ENCODE peak calls at places on chromosomes 5 and 9, in four cellular contexts. One of them, this sample, is unnamed.

GRCh38 chr9:24614070-24614469 is 68.4 kb upstream of the IZUMO3 start:
- DNase-seq in endothelial cell of umbilical vein: no peak
- DNase-seq in A549: no peak
- DNase-seq in HepG2: no peak
- DNase-seq in this sample: no peak

GRCh38 chr5:180873628-180874520 is 12.8 kb upstream of the ZFP62 start:
- DNase-seq in endothelial cell of umbilical vein: no peak
- DNase-seq in A549: no peak
- DNase-seq in HepG2: no peak
- DNase-seq in this sample: peak

GRCh38 chr5:73985145-73985544 is 359.1 kb downstream of the ARHGEF28 start:
- DNase-seq in endothelial cell of umbilical vein: peak
- DNase-seq in A549: peak
- DNase-seq in HepG2: peak
- DNase-seq in this sample: peak

GRCh38 chr9:107249131-107249533 is 33.9 kb upstream of the RAD23B start:
- DNase-seq in endothelial cell of umbilical vein: no peak
- DNase-seq in A549: peak
- DNase-seq in HepG2: peak
- DNase-seq in this sample: no peak

GRCh38 chr5:167244583-167244982 is 1046.9 kb upstream of the WWC1 start:
- DNase-seq in endothelial cell of umbilical vein: no peak
- DNase-seq in A549: no peak
- DNase-seq in HepG2: no peak
- DNase-seq in this sample: peak

GRCh38 chr5:43482490-43483064 is 1.1 kb downstream of the TMEM267 start:
- DNase-seq in endothelial cell of umbilical vein: no peak
- DNase-seq in A549: no peak
- DNase-seq in HepG2: peak
- DNase-seq in this sample: peak

GRCh38 chr5:121851643-121852574 is at the start of gene FTMT:
- DNase-seq in endothelial cell of umbilical vein: no peak
- DNase-seq in A549: no peak
- DNase-seq in HepG2: no peak
- DNase-seq in this sample: no peak

GRCh38 chr5:150780180-150780692 is 1.7 kb downstream of the SMIM3 start:
- DNase-seq in endothelial cell of umbilical vein: no peak
- DNase-seq in A549: no peak
- DNase-seq in HepG2: no peak
- DNase-seq in this sample: peak

GRCh38 chr5:33129309-33129708 is 311.5 kb upstream of the TARS1 start:
- DNase-seq in endothelial cell of umbilical vein: no peak
- DNase-seq in A549: no peak
- DNase-seq in HepG2: no peak
- DNase-seq in this sample: peak

GRCh38 chr5:77101298-77101697 is 14.2 kb upstream of the ZBED3 start:
- DNase-seq in endothelial cell of umbilical vein: no peak
- DNase-seq in A549: no peak
- DNase-seq in HepG2: no peak
- DNase-seq in this sample: no peak

GRCh38 chr5:52262844-52263243 is 524.9 kb upstream of the ITGA1 start:
- DNase-seq in endothelial cell of umbilical vein: no peak
- DNase-seq in A549: no peak
- DNase-seq in HepG2: no peak
- DNase-seq in this sample: no peak

GRCh38 chr5:178449163-178450060 is 140.8 kb downstream of the COL23A1 start:
- DNase-seq in endothelial cell of umbilical vein: peak
- DNase-seq in A549: no peak
- DNase-seq in HepG2: no peak
- DNase-seq in this sample: peak

GRCh38 chr5:115179959-115180709 is 10.4 kb upstream of the TRIM36 start:
- DNase-seq in endothelial cell of umbilical vein: peak
- DNase-seq in A549: peak
- DNase-seq in HepG2: no peak
- DNase-seq in this sample: peak

GRCh38 chr5:158812381-158812780 is 287.3 kb downstream of the EBF1 start:
- DNase-seq in endothelial cell of umbilical vein: peak
- DNase-seq in A549: no peak
- DNase-seq in HepG2: no peak
- DNase-seq in this sample: peak

GRCh38 chr5:154516475-154516874 is 38.4 kb upstream of the HAND1 start:
- DNase-seq in endothelial cell of umbilical vein: no peak
- DNase-seq in A549: peak
- DNase-seq in HepG2: no peak
- DNase-seq in this sample: peak

GRCh38 chr9:133647765-133648469 is 11.8 kb downstream of the DBH start:
- DNase-seq in endothelial cell of umbilical vein: no peak
- DNase-seq in A549: no peak
- DNase-seq in HepG2: no peak
- DNase-seq in this sample: no peak

GRCh38 chr5:178094345-178094744 is 19.0 kb upstream of the N4BP3 start:
- DNase-seq in endothelial cell of umbilical vein: no peak
- DNase-seq in A549: no peak
- DNase-seq in HepG2: no peak
- DNase-seq in this sample: no peak

GRCh38 chr5:149777382-149777781 is 47.3 kb downstream of the PPARGC1B start:
- DNase-seq in endothelial cell of umbilical vein: no peak
- DNase-seq in A549: no peak
- DNase-seq in HepG2: no peak
- DNase-seq in this sample: no peak

GRCh38 chr9:16726718-16727451 is 143.6 kb downstream of the BNC2 start:
- DNase-seq in endothelial cell of umbilical vein: peak
- DNase-seq in A549: peak
- DNase-seq in HepG2: no peak
- DNase-seq in this sample: peak
- TF ChIP-seq POLR2A in endothelial cell of umbilical vein: peak
- TF ChIP-seq POLR2A in A549: peak
- TF ChIP-seq POLR2A in HepG2: no peak
- TF ChIP-seq POLR2A in this sample: peak

GRCh38 chr5:556909-557441 is 32.7 kb upstream of the SLC9A3 start:
- DNase-seq in endothelial cell of umbilical vein: no peak
- DNase-seq in A549: no peak
- DNase-seq in HepG2: peak
- DNase-seq in this sample: no peak

GRCh38 chr5:560792-561166 is 36.5 kb upstream of the SLC9A3 start:
- DNase-seq in endothelial cell of umbilical vein: no peak
- DNase-seq in A549: no peak
- DNase-seq in HepG2: no peak
- DNase-seq in this sample: no peak

GRCh38 chr5:561408-561807 is 37.2 kb upstream of the SLC9A3 start:
- DNase-seq in endothelial cell of umbilical vein: no peak
- DNase-seq in A549: no peak
- DNase-seq in HepG2: no peak
- DNase-seq in this sample: no peak

GRCh38 chr5:558871-559503 is 34.7 kb upstream of the SLC9A3 start:
- DNase-seq in endothelial cell of umbilical vein: no peak
- DNase-seq in A549: no peak
- DNase-seq in HepG2: no peak
- DNase-seq in this sample: no peak

GRCh38 chr5:558326-558725 is 34.1 kb upstream of the SLC9A3 start:
- DNase-seq in endothelial cell of umbilical vein: no peak
- DNase-seq in A549: no peak
- DNase-seq in HepG2: no peak
- DNase-seq in this sample: no peak
- TF ChIP-seq MYC in endothelial cell of umbilical vein: no peak
- TF ChIP-seq MYC in A549: no peak
- TF ChIP-seq MYC in HepG2: no peak
- TF ChIP-seq MYC in this sample: no peak

GRCh38 chr5:90161399-90161798 is 248.2 kb downstream of the CETN3 start:
- DNase-seq in endothelial cell of umbilical vein: peak
- DNase-seq in A549: peak
- DNase-seq in HepG2: peak
- DNase-seq in this sample: peak
- TF ChIP-seq CTCF in endothelial cell of umbilical vein: peak
- TF ChIP-seq CTCF in A549: no peak
- TF ChIP-seq CTCF in HepG2: peak
- TF ChIP-seq CTCF in this sample: no peak

DNA sequence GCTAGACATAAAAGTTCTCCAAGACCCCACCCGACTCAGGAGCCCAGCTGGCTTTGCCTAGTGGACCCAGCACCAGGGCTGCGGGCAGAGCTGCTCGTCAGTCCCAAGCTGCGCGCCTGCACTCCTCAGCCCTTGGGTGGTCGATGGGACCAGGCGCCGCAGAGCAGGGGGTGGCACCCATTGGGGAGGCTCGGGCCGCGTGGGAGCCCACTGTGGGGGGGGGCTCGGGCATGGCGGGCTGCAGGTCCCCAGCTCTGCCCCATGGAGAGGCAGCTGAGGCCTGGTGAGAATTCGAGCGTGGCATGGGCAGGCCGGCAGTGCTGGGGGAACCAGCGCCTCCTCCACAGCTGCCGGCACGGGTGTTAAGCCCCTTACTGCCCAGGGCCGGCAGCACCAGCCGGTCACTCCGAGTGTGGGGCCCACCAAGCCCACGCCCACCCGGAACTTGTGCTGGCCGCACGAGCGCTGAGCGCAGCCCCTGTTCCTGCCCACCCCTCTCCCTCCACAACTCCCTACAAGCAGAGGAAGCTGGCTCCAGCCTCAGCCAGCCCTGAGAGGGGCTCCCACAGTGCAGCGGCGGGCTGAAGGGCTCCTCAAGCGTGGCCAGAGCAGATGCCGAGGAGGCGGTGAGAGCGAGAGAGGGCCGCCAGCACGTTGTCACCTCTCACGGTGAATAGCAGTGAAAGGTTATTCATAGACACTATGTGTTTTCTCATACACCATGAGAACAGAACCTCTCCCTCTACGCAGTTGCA is 54.9 kb downstream of the RAPGEF6 start:
- DNase-seq in endothelial cell of umbilical vein: no peak
- DNase-seq in A549: no peak
- DNase-seq in HepG2: no peak
- DNase-seq in this sample: no peak
- TF ChIP-seq POLR2A in endothelial cell of umbilical vein: no peak
- TF ChIP-seq POLR2A in A549: no peak
- TF ChIP-seq POLR2A in HepG2: no peak
- TF ChIP-seq POLR2A in this sample: no peak

GRCh38 chr5:96649938-96650540 is 12.1 kb upstream of the CAST start:
- DNase-seq in endothelial cell of umbilical vein: no peak
- DNase-seq in A549: no peak
- DNase-seq in HepG2: no peak
- DNase-seq in this sample: no peak
- TF ChIP-seq MYC in endothelial cell of umbilical vein: no peak
- TF ChIP-seq MYC in A549: no peak
- TF ChIP-seq MYC in HepG2: no peak
- TF ChIP-seq MYC in this sample: no peak

GRCh38 chr5:169289520-169289919 is 11.4 kb downstream of the SLIT3 start:
- DNase-seq in endothelial cell of umbilical vein: no peak
- DNase-seq in A549: no peak
- DNase-seq in HepG2: no peak
- DNase-seq in this sample: no peak
- TF ChIP-seq CTCF in endothelial cell of umbilical vein: no peak
- TF ChIP-seq CTCF in A549: peak
- TF ChIP-seq CTCF in HepG2: no peak
- TF ChIP-seq CTCF in this sample: no peak

GRCh38 chr5:172885594-172886340 is 51.7 kb downstream of the ERGIC1 start:
- DNase-seq in endothelial cell of umbilical vein: no peak
- DNase-seq in A549: no peak
- DNase-seq in HepG2: no peak
- DNase-seq in this sample: no peak
- TF ChIP-seq POLR2A in endothelial cell of umbilical vein: no peak
- TF ChIP-seq POLR2A in A549: no peak
- TF ChIP-seq POLR2A in HepG2: no peak
- TF ChIP-seq POLR2A in this sample: no peak

DNA sequence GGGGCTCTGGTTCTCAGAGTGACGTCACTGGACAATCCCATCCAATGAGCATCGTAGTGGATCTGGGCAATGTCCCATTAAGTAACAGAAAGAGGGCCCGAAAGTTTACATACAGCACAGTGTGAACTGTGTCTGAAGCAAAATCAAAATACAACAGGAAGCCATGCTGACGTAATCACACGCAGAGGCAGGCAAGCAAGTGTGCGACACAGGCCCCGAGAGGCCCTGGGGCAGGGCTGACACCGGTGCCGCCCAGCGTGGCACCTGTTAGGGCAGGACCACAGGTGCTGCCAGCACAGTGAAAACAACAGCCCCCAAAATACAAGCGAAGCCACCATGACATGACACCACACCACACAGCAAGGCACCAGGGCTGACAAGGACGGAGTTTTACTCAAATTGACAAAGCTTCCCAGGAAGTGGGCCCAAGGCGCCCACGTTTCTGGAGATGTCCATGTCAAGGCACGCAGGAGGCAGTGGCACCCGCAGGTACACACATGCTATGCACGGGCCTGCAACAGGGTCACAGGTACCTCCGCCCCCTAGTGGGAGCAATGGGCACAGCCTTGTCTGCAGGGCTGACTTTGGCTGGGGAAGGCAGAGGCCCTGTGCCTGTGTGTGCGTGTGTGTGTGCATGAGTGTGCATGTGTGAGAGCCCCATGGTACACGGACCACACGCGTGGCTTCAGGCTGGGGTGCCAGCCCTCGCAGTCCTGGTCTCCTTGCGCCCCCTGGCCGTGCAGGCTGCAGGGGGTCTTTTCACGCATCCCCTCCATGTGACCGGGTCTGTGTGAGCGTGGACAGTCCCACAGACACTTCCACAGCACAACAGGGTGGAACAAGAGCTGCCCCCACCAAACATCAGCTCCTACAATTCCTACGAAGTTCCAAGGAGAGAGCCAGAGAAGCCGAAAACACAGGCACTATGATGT is 19.6 kb downstream of the QSOX2 start:
- DNase-seq in endothelial cell of umbilical vein: peak
- DNase-seq in A549: peak
- DNase-seq in HepG2: peak
- DNase-seq in this sample: peak
- TF ChIP-seq MYC in endothelial cell of umbilical vein: no peak
- TF ChIP-seq MYC in A549: no peak
- TF ChIP-seq MYC in HepG2: peak
- TF ChIP-seq MYC in this sample: peak

GRCh38 chr9:97851450-97851883 is 1.6 kb upstream of the FOXE1 start:
- DNase-seq in endothelial cell of umbilical vein: no peak
- DNase-seq in A549: no peak
- DNase-seq in HepG2: no peak
- DNase-seq in this sample: no peak

GRCh38 chr9:97850746-97851449 is 2.1 kb upstream of the FOXE1 start:
- DNase-seq in endothelial cell of umbilical vein: no peak
- DNase-seq in A549: no peak
- DNase-seq in HepG2: no peak
- DNase-seq in this sample: no peak

GRCh38 chr9:97848582-97849237 is 4.3 kb upstream of the FOXE1 start:
- DNase-seq in endothelial cell of umbilical vein: no peak
- DNase-seq in A549: no peak
- DNase-seq in HepG2: no peak
- DNase-seq in this sample: peak

GRCh38 chr9:97848237-97848581 is 4.8 kb upstream of the FOXE1 start:
- DNase-seq in endothelial cell of umbilical vein: no peak
- DNase-seq in A549: no peak
- DNase-seq in HepG2: no peak
- DNase-seq in this sample: no peak

DNA sequence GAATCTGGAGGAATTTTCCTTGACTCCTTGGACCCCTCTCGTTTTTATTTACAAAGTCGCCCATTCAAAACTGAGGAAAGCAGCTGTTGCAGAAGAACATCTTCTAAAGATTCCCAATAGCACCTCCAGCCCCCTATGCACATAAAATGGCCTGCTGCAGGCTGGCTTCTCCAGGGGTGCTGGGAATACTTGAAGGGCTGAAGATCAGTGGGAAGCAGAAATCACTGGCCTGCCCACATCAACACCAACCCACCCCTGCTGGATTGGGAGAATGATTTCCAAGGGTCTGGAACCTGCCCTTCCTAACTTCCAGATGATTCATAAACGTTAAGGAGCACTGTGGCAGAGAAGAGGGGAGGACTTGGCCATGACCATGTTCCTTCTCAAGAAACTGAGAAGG is 3.0 kb upstream of the FOXE1 start:
- DNase-seq in endothelial cell of umbilical vein: no peak
- DNase-seq in A549: no peak
- DNase-seq in HepG2: no peak
- DNase-seq in this sample: no peak
- TF ChIP-seq CTCF in endothelial cell of umbilical vein: no peak
- TF ChIP-seq CTCF in A549: no peak
- TF ChIP-seq CTCF in HepG2: no peak
- TF ChIP-seq CTCF in this sample: no peak